ENCODE peak calls at places on chromosomes 12 and 14, in ten cellular contexts. H, S, R, C, J, N, V, U, X and O are unnamed samples.

GRCh38 chr12:99249543-99249942 is 398.0 kb upstream of the GARIN6 start:
- DNase-seq in H (no peak), S (no peak), R (no peak), C (no peak), J (no peak), N (no peak), V (no peak), U (no peak), X (no peak), O (no peak)

GRCh38 chr12:3520168-3520567 is 29.2 kb downstream of the PRMT8 start:
- DNase-seq in H (no peak), S (no peak), R (no peak), C (no peak), J (no peak), N (no peak), V (no peak), U (no peak), X (no peak), O (no peak)

GRCh38 chr14:65156568-65157366 is 54.5 kb upstream of the MAX start:
- DNase-seq in H (peak; percentile 45), S (peak; percentile 94), R (no peak), C (no peak), J (no peak), N (peak; percentile 59), V (no peak), U (peak; percentile 62), X (peak; percentile 80), O (no peak)

GRCh38 chr14:57875985-57876384 is 10.1 kb upstream of the SLC35F4 start:
- DNase-seq in H (no peak), S (no peak), R (no peak), C (no peak), J (no peak), N (no peak), V (no peak), U (no peak), X (no peak), O (no peak)

GRCh38 chr12:55929306-55929791 is 1.6 kb upstream of the DGKA start:
- DNase-seq in H (no peak), S (no peak), R (no peak), C (no peak), J (peak; percentile 94), N (no peak), V (no peak), U (no peak), X (no peak), O (peak; percentile 79)

GRCh38 chr12:57085999-57086950 is 2.6 kb upstream of the NAB2 start:
- DNase-seq in H (peak; percentile 82), S (peak; percentile 92), R (peak; percentile 77), C (peak; percentile 90), J (peak; percentile 64), N (peak; percentile 81), V (no peak), U (no peak), X (no peak), O (no peak)

GRCh38 chr12:91413591-91413990 is 231.0 kb upstream of the DCN start:
- DNase-seq in H (no peak), S (peak; percentile 34), R (peak; percentile 31), C (no peak), J (no peak), N (peak; percentile 43), V (no peak), U (no peak), X (peak; percentile 62), O (no peak)

GRCh38 chr14:72790887-72791566 is 102.9 kb downstream of the DPF3 start:
- DNase-seq in H (no peak), S (no peak), R (no peak), C (no peak), J (no peak), N (no peak), V (no peak), U (no peak), X (no peak), O (no peak)

GRCh38 chr12:108839011-108839889 is 18.1 kb downstream of the SSH1 start:
- DNase-seq in H (peak; percentile 56), S (peak; percentile 90), R (no peak), C (no peak), J (no peak), N (peak; percentile 69), V (peak; percentile 79), U (peak; percentile 80), X (peak; percentile 95), O (no peak)

GRCh38 chr14:30620178-30620577 is 1.9 kb upstream of the SCFD1 start:
- DNase-seq in H (no peak), S (peak; percentile 43), R (peak; percentile 7), C (no peak), J (no peak), N (peak; percentile 50), V (peak; percentile 34), U (no peak), X (no peak), O (peak; percentile 58)

GRCh38 chr14:93619176-93619793 is 169.0 kb downstream of the PRIMA1 start:
- DNase-seq in H (peak; percentile 23), S (peak; percentile 58), R (peak; percentile 62), C (peak; percentile 78), J (no peak), N (peak; percentile 30), V (no peak), U (no peak), X (peak; percentile 10), O (peak; percentile 7)

GRCh38 chr14:91228112-91229004 is 16.1 kb downstream of the GPR68 start:
- DNase-seq in H (no peak), S (peak; percentile 38), R (no peak), C (peak; percentile 83), J (peak; percentile 75), N (peak; percentile 74), V (no peak), U (no peak), X (peak; percentile 48), O (peak; percentile 68)

GRCh38 chr12:25745281-25745680 is 192.2 kb upstream of the LMNTD1 start:
- DNase-seq in H (no peak), S (no peak), R (no peak), C (no peak), J (no peak), N (no peak), V (no peak), U (no peak), X (no peak), O (no peak)

GRCh38 chr14:63454436-63454835 is 88.7 kb downstream of the PPP2R5E start:
- DNase-seq in H (no peak), S (no peak), R (no peak), C (no peak), J (no peak), N (no peak), V (no peak), U (no peak), X (no peak), O (no peak)

GRCh38 chr14:37591311-37591940 is 3.6 kb downstream of the FOXA1 start:
- DNase-seq in H (no peak), S (no peak), R (peak; percentile 80), C (peak; percentile 83), J (no peak), N (no peak), V (no peak), U (no peak), X (no peak), O (no peak)

GRCh38 chr14:37588956-37589737 is 5.9 kb downstream of the FOXA1 start:
- DNase-seq in H (no peak), S (no peak), R (peak; percentile 52), C (peak; percentile 51), J (no peak), N (no peak), V (no peak), U (no peak), X (no peak), O (no peak)

GRCh38 chr14:37588667-37588955 is 6.4 kb downstream of the FOXA1 start:
- DNase-seq in H (no peak), S (no peak), R (no peak), C (peak; percentile 62), J (no peak), N (no peak), V (no peak), U (no peak), X (no peak), O (no peak)

GRCh38 chr14:37590810-37591139 is 4.3 kb downstream of the FOXA1 start:
- DNase-seq in H (no peak), S (no peak), R (no peak), C (no peak), J (no peak), N (no peak), V (no peak), U (no peak), X (no peak), O (no peak)

DNA sequence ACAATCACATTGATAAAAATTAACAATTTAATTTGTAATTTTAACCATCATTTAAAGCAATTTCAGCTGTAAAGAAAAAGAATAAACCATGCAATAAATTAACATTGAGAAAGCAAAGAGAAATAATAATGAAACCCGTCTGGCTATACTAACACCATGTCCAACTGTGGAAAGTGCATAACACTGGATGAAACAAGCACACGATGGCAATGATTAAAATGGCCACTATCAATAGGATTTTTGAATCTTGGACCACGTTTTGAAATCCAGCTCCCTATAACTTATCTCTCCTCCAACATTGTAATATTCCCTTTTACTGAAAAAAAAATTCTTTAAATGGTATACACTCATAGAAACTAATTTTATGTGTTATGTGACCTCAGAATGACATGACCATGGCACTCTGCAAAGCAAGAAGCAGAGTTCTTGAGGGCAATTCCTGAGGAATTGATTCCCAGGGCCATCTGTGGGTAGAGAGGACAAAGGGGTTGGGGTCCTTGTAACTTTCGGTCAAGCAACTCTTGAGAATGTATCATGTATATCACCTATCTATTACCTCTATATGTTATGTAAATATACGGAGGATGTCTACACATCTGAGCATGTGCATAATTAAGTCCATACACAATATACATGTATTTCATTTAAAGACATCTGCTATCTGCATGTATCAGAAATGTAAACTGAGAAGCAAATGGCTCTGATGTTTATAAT is 4.8 kb downstream of the FOXA1 start:
- DNase-seq in H (no peak), S (no peak), R (no peak), C (no peak), J (no peak), N (no peak), V (no peak), U (no peak), X (no peak), O (no peak)
- H3K4me3 ChIP-seq in H (no peak overlapping the region), S (no peak overlapping the region), R (peak overlapping the region; percentile 92), C (peak overlapping the region; percentile 49), J (no peak overlapping the region), N (no peak overlapping the region), V (no peak overlapping the region), U (no peak overlapping the region), X (no peak overlapping the region), O (no peak overlapping the region)

GRCh38 chr12:127125607-127126259 is 1141.2 kb upstream of the TMEM132C start:
- DNase-seq in H (no peak), S (peak; percentile 30), R (peak; percentile 95), C (no peak), J (no peak), N (peak; percentile 86), V (peak; percentile 53), U (no peak), X (peak; percentile 56), O (no peak)
- TF ChIP-seq CTCF in H (no peak), S (no peak), R (no peak), C (no peak), J (no peak), N (no peak), V (no peak), U (no peak), X (no peak), O (no peak)

GRCh38 chr12:32431025-32431424 is 31.7 kb downstream of the FGD4 start:
- DNase-seq in H (no peak), S (no peak), R (no peak), C (no peak), J (no peak), N (no peak), V (no peak), U (no peak), X (no peak), O (no peak)
- H3K4me3 ChIP-seq in H (no peak overlapping the region), S (no peak overlapping the region), R (no peak overlapping the region), C (no peak overlapping the region), J (no peak overlapping the region), N (no peak overlapping the region), V (no peak overlapping the region), U (no peak overlapping the region), X (no peak overlapping the region), O (no peak overlapping the region)

GRCh38 chr14:25484194-25484593 is 434.2 kb upstream of the STXBP6 start:
- DNase-seq in H (no peak), S (no peak), R (no peak), C (no peak), J (no peak), N (no peak), V (no peak), U (no peak), X (no peak), O (no peak)
- TF ChIP-seq CTCF in H (no peak), S (no peak), R (no peak), C (peak; percentile 31), J (no peak), N (no peak), V (no peak), U (no peak), X (no peak), O (no peak)